ENCODE peak calls at places on chromosome 6, in eight cellular contexts. I, Z, U, S, V, B, R and T are unnamed samples.
A peak's percentile ranks its signal among the peaks of the same experiment; 100 is the strongest.

GRCh38 chr6:119446623-119447008 is 97.1 kb upstream of the MAN1A1 start:
- DNase-seq in I (peak; percentile 78), Z (no peak), U (no peak), S (no peak), V (peak; percentile 77), B (no peak), R (no peak), T (no peak)

GRCh38 chr6:109834595-109835437 is 143.3 kb upstream of the GPR6 start:
- DNase-seq in I (no peak), Z (no peak), U (no peak), S (no peak), V (no peak), B (no peak), R (no peak), T (no peak)

GRCh38 chr6:150587637-150588036 is 12.0 kb upstream of the PLEKHG1 start:
- DNase-seq in I (no peak), Z (no peak), U (no peak), S (no peak), V (no peak), B (no peak), R (no peak), T (no peak)

GRCh38 chr6:16486661-16487060 is 248.3 kb downstream of the GMPR start:
- DNase-seq in I (no peak), Z (no peak), U (no peak), S (no peak), V (no peak), B (no peak), R (no peak), T (no peak)

GRCh38 chr6:133242761-133243590 is 1.8 kb downstream of the EYA4 start:
- DNase-seq in I (no peak), Z (no peak), U (no peak), S (no peak), V (no peak), B (no peak), R (no peak), T (no peak)

GRCh38 chr6:32852018-32852843 is 1.3 kb downstream of the TAP1 start:
- DNase-seq in I (no peak), Z (no peak), U (no peak), S (no peak), V (peak; percentile 68), B (no peak), R (no peak), T (no peak)

GRCh38 chr6:117206951-117207687 is 58.2 kb upstream of the VGLL2 start:
- DNase-seq in I (no peak), Z (no peak), U (no peak), S (no peak), V (no peak), B (peak; percentile 86), R (no peak), T (no peak)

GRCh38 chr6:154921482-154921881 is 73.6 kb upstream of the TIAM2 start:
- DNase-seq in I (no peak), Z (no peak), U (no peak), S (no peak), V (no peak), B (no peak), R (no peak), T (no peak)

GRCh38 chr6:157088841-157089240 is 234.5 kb downstream of the TMEM242 start:
- DNase-seq in I (no peak), Z (no peak), U (no peak), S (no peak), V (no peak), B (no peak), R (no peak), T (no peak)

GRCh38 chr6:75206338-75207210 is 721 bp upstream of the COL12A1 start:
- DNase-seq in I (no peak), Z (no peak), U (no peak), S (no peak), V (no peak), B (no peak), R (no peak), T (no peak)

GRCh38 chr6:3281669-3282460 is 23.1 kb downstream of the PSMG4 start:
- DNase-seq in I (peak; percentile 76), Z (peak; percentile 72), U (no peak), S (no peak), V (no peak), B (no peak), R (peak; percentile 94), T (peak; percentile 95)

GRCh38 chr6:7411328-7411727 is 21.7 kb downstream of the RIOK1 start:
- DNase-seq in I (no peak), Z (no peak), U (no peak), S (no peak), V (no peak), B (no peak), R (no peak), T (no peak)

GRCh38 chr6:114039835-114040234 is 68.9 kb upstream of the HDAC2 start:
- DNase-seq in I (no peak), Z (no peak), U (no peak), S (no peak), V (no peak), B (no peak), R (no peak), T (no peak)

GRCh38 chr6:56475736-56476457 is 166.8 kb downstream of the DST start:
- DNase-seq in I (no peak), Z (no peak), U (no peak), S (no peak), V (peak; percentile 29), B (no peak), R (no peak), T (no peak)

GRCh38 chr6:47135772-47136171 is 93.6 kb upstream of the ADGRF1 start:
- DNase-seq in I (peak; percentile 68), Z (peak; percentile 56), U (no peak), S (peak; percentile 75), V (no peak), B (no peak), R (peak; percentile 35), T (peak; percentile 70)